ENCODE peak calls at places on chromosomes 1 and 21, in five cellular contexts. One of them, this sample, is unnamed. For H3K4me1, the result is how much of the 10 kb centered on the place peaks cover.

GRCh38 chr1:35641233-35641866 is at the start of gene PSMB2:
- DNase-seq in IMR-90: peak
- DNase-seq in body of pancreas: peak
- DNase-seq in heart left ventricle: peak
- DNase-seq in suprapubic skin: peak
- DNase-seq in this sample: peak

GRCh38 chr21:46457801-46458314 is 833 bp upstream of the DIP2A start:
- DNase-seq in suprapubic skin: peak
- DNase-seq in IMR-90: peak
- DNase-seq in heart left ventricle: peak
- DNase-seq in body of pancreas: peak
- DNase-seq in this sample: peak

GRCh38 chr1:230408971-230409370 is 17.2 kb downstream of the PGBD5 start:
- DNase-seq in body of pancreas: no peak
- DNase-seq in heart left ventricle: no peak
- DNase-seq in IMR-90: no peak
- DNase-seq in suprapubic skin: no peak
- DNase-seq in this sample: no peak

GRCh38 chr1:10667815-10668214 is 128.6 kb downstream of the CASZ1 start:
- DNase-seq in heart left ventricle: no peak
- DNase-seq in IMR-90: no peak
- DNase-seq in body of pancreas: no peak
- DNase-seq in suprapubic skin: no peak
- DNase-seq in this sample: no peak

GRCh38 chr1:245682638-245683376 is 528.0 kb downstream of the KIF26B start:
- DNase-seq in suprapubic skin: no peak
- DNase-seq in body of pancreas: no peak
- DNase-seq in IMR-90: peak
- DNase-seq in heart left ventricle: peak
- DNase-seq in this sample: peak

GRCh38 chr1:229025576-229025975 is 245.3 kb upstream of the RAB4A start:
- DNase-seq in body of pancreas: no peak
- DNase-seq in IMR-90: no peak
- DNase-seq in suprapubic skin: no peak
- DNase-seq in heart left ventricle: no peak
- DNase-seq in this sample: no peak

GRCh38 chr1:232942413-232943294 is 7.8 kb upstream of the NTPCR start:
- DNase-seq in heart left ventricle: no peak
- DNase-seq in body of pancreas: no peak
- DNase-seq in IMR-90: no peak
- DNase-seq in suprapubic skin: no peak
- DNase-seq in this sample: no peak

GRCh38 chr1:223227486-223228196 is 84.6 kb upstream of the TLR5 start:
- DNase-seq in heart left ventricle: no peak
- DNase-seq in IMR-90: peak
- DNase-seq in suprapubic skin: no peak
- DNase-seq in body of pancreas: no peak
- DNase-seq in this sample: no peak

DNA sequence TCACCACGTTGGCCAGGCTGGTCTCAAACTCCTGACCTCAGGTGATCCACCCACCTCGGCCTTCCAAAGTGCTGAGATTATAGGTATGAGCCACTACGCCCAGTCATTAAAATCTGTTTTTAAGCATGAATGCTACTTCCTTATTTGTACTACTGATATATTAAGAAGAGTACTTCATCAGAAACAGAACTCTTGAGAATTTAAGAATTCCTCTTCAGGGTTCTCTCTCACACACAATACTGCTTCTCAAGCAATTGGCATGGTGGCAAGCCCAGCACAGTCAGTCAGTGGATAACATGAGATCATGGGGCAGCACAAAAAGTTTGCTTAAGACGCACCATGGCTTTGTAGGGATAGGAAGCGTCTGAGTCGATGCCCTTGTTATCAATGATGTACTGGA is 14.1 kb downstream of the CTSS start:
- DNase-seq in suprapubic skin: no peak
- DNase-seq in body of pancreas: no peak
- DNase-seq in heart left ventricle: no peak
- DNase-seq in IMR-90: no peak
- DNase-seq in this sample: no peak
- H3K4me1 ChIP-seq in suprapubic skin: under half
- H3K4me1 ChIP-seq in body of pancreas: under half
- H3K4me1 ChIP-seq in heart left ventricle: under half
- H3K4me1 ChIP-seq in IMR-90: under half
- H3K4me1 ChIP-seq in this sample: under half

GRCh38 chr1:100359139-100359538 is 6.8 kb downstream of the CDC14A start:
- DNase-seq in suprapubic skin: no peak
- DNase-seq in body of pancreas: no peak
- DNase-seq in IMR-90: no peak
- DNase-seq in heart left ventricle: no peak
- DNase-seq in this sample: no peak
- H3K4me1 ChIP-seq in suprapubic skin: under half
- H3K4me1 ChIP-seq in body of pancreas: under half
- H3K4me1 ChIP-seq in IMR-90: under half
- H3K4me1 ChIP-seq in heart left ventricle: under half
- H3K4me1 ChIP-seq in this sample: half or more

DNA sequence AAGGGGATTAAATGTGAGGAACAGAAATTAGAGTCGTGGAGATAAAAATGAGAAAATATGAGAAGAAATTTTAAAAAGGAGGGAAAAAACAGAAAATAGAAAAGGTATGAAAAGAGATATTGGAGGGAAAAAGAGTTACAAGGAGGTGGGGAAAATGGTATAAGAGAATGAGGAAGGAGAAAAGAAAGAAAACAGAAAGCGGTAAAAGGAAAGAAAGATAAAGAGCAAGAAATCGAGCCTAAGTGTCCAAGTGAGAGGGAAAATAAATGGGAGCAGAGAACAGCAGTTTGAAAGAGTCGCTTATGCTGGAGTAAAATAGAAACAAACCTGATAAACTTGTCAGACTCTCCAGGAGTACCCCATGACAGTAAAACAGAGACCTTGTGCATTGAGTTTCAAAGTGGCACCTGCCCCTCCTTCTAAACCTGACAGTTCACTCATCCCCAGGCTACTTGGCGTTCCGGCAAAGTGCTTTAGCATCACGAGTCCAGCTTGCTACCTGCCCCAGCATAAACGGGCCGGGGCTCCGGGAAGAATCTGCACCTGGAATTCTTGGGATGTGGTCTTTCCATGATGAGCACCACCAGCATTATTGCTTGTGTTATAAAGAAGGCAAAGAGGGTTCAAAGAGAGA is 585 bp downstream of the NEGR1 start:
- DNase-seq in body of pancreas: no peak
- DNase-seq in suprapubic skin: peak
- DNase-seq in heart left ventricle: no peak
- DNase-seq in IMR-90: peak
- DNase-seq in this sample: no peak
- H3K4me1 ChIP-seq in body of pancreas: under half
- H3K4me1 ChIP-seq in suprapubic skin: under half
- H3K4me1 ChIP-seq in heart left ventricle: under half
- H3K4me1 ChIP-seq in IMR-90: under half
- H3K4me1 ChIP-seq in this sample: under half

GRCh38 chr21:45012661-45013270 is 61.6 kb upstream of the ADARB1 start:
- DNase-seq in heart left ventricle: no peak
- DNase-seq in IMR-90: no peak
- DNase-seq in body of pancreas: no peak
- DNase-seq in suprapubic skin: peak
- DNase-seq in this sample: no peak

GRCh38 chr21:45013271-45013841 is 61.0 kb upstream of the ADARB1 start:
- DNase-seq in body of pancreas: no peak
- DNase-seq in suprapubic skin: peak
- DNase-seq in heart left ventricle: no peak
- DNase-seq in IMR-90: no peak
- DNase-seq in this sample: no peak

GRCh38 chr21:45011426-45011825 is 63.0 kb upstream of the ADARB1 start:
- DNase-seq in suprapubic skin: peak
- DNase-seq in IMR-90: no peak
- DNase-seq in body of pancreas: no peak
- DNase-seq in heart left ventricle: no peak
- DNase-seq in this sample: no peak

GRCh38 chr21:45010860-45011259 is 63.5 kb upstream of the ADARB1 start:
- DNase-seq in IMR-90: no peak
- DNase-seq in body of pancreas: no peak
- DNase-seq in suprapubic skin: no peak
- DNase-seq in heart left ventricle: no peak
- DNase-seq in this sample: no peak

GRCh38 chr21:45011911-45012660 is 62.3 kb upstream of the ADARB1 start:
- DNase-seq in body of pancreas: no peak
- DNase-seq in heart left ventricle: no peak
- DNase-seq in suprapubic skin: peak
- DNase-seq in IMR-90: peak
- DNase-seq in this sample: no peak
- H3K4me1 ChIP-seq in body of pancreas: under half
- H3K4me1 ChIP-seq in heart left ventricle: under half
- H3K4me1 ChIP-seq in suprapubic skin: under half
- H3K4me1 ChIP-seq in IMR-90: under half
- H3K4me1 ChIP-seq in this sample: under half

GRCh38 chr1:212290608-212291007 is 5.4 kb downstream of the PPP2R5A start:
- DNase-seq in body of pancreas: no peak
- DNase-seq in IMR-90: peak
- DNase-seq in suprapubic skin: no peak
- DNase-seq in heart left ventricle: no peak
- DNase-seq in this sample: no peak

GRCh38 chr1:212294983-212295382 is 9.8 kb downstream of the PPP2R5A start:
- DNase-seq in IMR-90: no peak
- DNase-seq in heart left ventricle: no peak
- DNase-seq in suprapubic skin: no peak
- DNase-seq in body of pancreas: no peak
- DNase-seq in this sample: no peak

GRCh38 chr1:212293579-212293978 is 8.4 kb downstream of the PPP2R5A start:
- DNase-seq in body of pancreas: no peak
- DNase-seq in IMR-90: peak
- DNase-seq in suprapubic skin: no peak
- DNase-seq in heart left ventricle: no peak
- DNase-seq in this sample: no peak

GRCh38 chr1:212291505-212292134 is 6.4 kb downstream of the PPP2R5A start:
- DNase-seq in heart left ventricle: no peak
- DNase-seq in suprapubic skin: no peak
- DNase-seq in IMR-90: peak
- DNase-seq in body of pancreas: peak
- DNase-seq in this sample: no peak

GRCh38 chr1:212292250-212292924 is 7.2 kb downstream of the PPP2R5A start:
- DNase-seq in IMR-90: no peak
- DNase-seq in suprapubic skin: no peak
- DNase-seq in heart left ventricle: no peak
- DNase-seq in body of pancreas: no peak
- DNase-seq in this sample: no peak
- H3K4me1 ChIP-seq in IMR-90: under half
- H3K4me1 ChIP-seq in suprapubic skin: half or more
- H3K4me1 ChIP-seq in heart left ventricle: half or more
- H3K4me1 ChIP-seq in body of pancreas: half or more
- H3K4me1 ChIP-seq in this sample: half or more